ENCODE peak calls at places on chromosomes 13 and 19, in six cellular contexts. Y is activated CD8-positive, alpha-beta memory T cell treated with anti-CD3 and anti-CD28 coated beads for 48 hours; C is HCEC 1CT; D is tibial artery; V is GM13976; J is NCI-H187 treated with DMSO at 0.1 percent for 48 hours. Z is an unnamed sample.

GRCh38 chr13:43113603-43114002 is 90.2 kb downstream of the DNAJC15 start:
- DNase-seq in J (no peak), V (no peak), D (no peak), Y (no peak), C (no peak), Z (no peak)

GRCh38 chr19:28964500-28964899 is 248.5 kb downstream of the UQCRFS1 start:
- DNase-seq in D (no peak), C (no peak), J (no peak), Y (no peak), V (no peak), Z (no peak)

GRCh38 chr13:51542358-51542972 is 41.8 kb upstream of the WDFY2 start:
- DNase-seq in D (no peak), V (no peak), J (no peak), C (no peak), Y (no peak), Z (no peak)

GRCh38 chr13:27978301-27978968 is 9.3 kb upstream of the CDX2 start:
- DNase-seq in C (no peak), V (no peak), J (no peak), Y (no peak), D (peak), Z (no peak)

GRCh38 chr19:56309511-56310185 is 5.0 kb downstream of the ZSCAN5A start:
- DNase-seq in C (peak), Y (peak), V (peak), D (no peak), J (no peak), Z (peak)

GRCh38 chr13:29484236-29484635 is 111.3 kb downstream of the SLC7A1 start:
- DNase-seq in D (no peak), Y (no peak), V (no peak), C (no peak), J (peak), Z (peak)

GRCh38 chr19:54247106-54247930 is 4.7 kb upstream of the LILRA6 start:
- DNase-seq in D (no peak), C (no peak), V (peak), Y (no peak), J (no peak), Z (no peak)

GRCh38 chr19:23914402-23915286 is at the start of gene ZNF726:
- DNase-seq in C (peak), V (peak), J (peak), Y (peak), D (peak), Z (peak)

GRCh38 chr19:2345794-2346663 is 14.0 kb upstream of the TMPRSS9 start:
- DNase-seq in J (no peak), Y (no peak), V (no peak), C (no peak), D (no peak), Z (no peak)

GRCh38 chr19:44955500-44956439 is 590 bp downstream of the CLPTM1 start:
- DNase-seq in D (no peak), V (no peak), C (no peak), J (no peak), Y (no peak), Z (no peak)

GRCh38 chr19:1279782-1280341 is 4.5 kb downstream of the FAM174C start:
- DNase-seq in V (peak), Y (peak), C (peak), J (peak), D (peak), Z (peak)

GRCh38 chr13:79384022-79384610 is 21.9 kb downstream of the RBM26 start:
- DNase-seq in Y (no peak), D (no peak), C (no peak), J (no peak), V (no peak), Z (no peak)

GRCh38 chr19:12629215-12629614 is 18.5 kb downstream of the ZNF791 start:
- DNase-seq in D (no peak), Y (no peak), V (no peak), C (no peak), J (no peak), Z (no peak)

GRCh38 chr19:45577111-45577905 is 7.3 kb downstream of the OPA3 start:
- DNase-seq in C (peak), J (no peak), Y (no peak), V (no peak), D (no peak), Z (peak)

GRCh38 chr13:110546933-110547332 is 14.6 kb downstream of the RAB20 start:
- DNase-seq in D (peak), J (no peak), C (peak), V (no peak), Y (no peak), Z (no peak)

GRCh38 chr13:109088528-109088927 is 459.1 kb downstream of the MYO16 start:
- DNase-seq in D (no peak), C (no peak), Y (no peak), V (no peak), J (no peak), Z (no peak)

GRCh38 chr13:98930014-98930625 is 47.7 kb downstream of the DOCK9 start:
- DNase-seq in V (no peak), C (no peak), D (no peak), Y (no peak), J (no peak), Z (no peak)

GRCh38 chr19:47253467-47253881 is 2.9 kb upstream of the CCDC9 start:
- DNase-seq in D (no peak), Y (no peak), C (peak), V (no peak), J (no peak), Z (no peak)

GRCh38 chr19:13024126-13024957 is 29.1 kb downstream of the NFIX start:
- DNase-seq in J (no peak), Y (no peak), C (peak), D (no peak), V (no peak), Z (no peak)

GRCh38 chr19:14479985-14480694 is 5.0 kb upstream of the PTGER1 start:
- DNase-seq in V (peak), J (no peak), Y (no peak), C (no peak), D (no peak), Z (peak)

GRCh38 chr19:42270346-42271044 is 1.4 kb downstream of the CIC start:
- DNase-seq in V (peak), Y (no peak), D (peak), C (peak), J (no peak), Z (peak)

GRCh38 chr13:41458939-41459753 is 1.8 kb downstream of the RGCC start:
- DNase-seq in D (peak), Y (no peak), C (peak), V (peak), J (no peak), Z (peak)

GRCh38 chr13:73462241-73462640 is 403.4 kb downstream of the KLF5 start:
- DNase-seq in J (no peak), V (no peak), D (no peak), Y (no peak), C (no peak), Z (no peak)

GRCh38 chr19:16890461-16891184 is 1.8 kb downstream of the F2RL3 start:
- DNase-seq in C (no peak), D (no peak), V (no peak), J (no peak), Y (no peak), Z (no peak)

GRCh38 chr19:50392759-50393158 is 8.6 kb downstream of the POLD1 start:
- DNase-seq in C (no peak), Y (no peak), D (no peak), J (no peak), V (no peak), Z (no peak)

GRCh38 chr13:91817250-91817649 is 418.8 kb downstream of the GPC5 start:
- DNase-seq in J (no peak), V (no peak), C (no peak), Y (no peak), D (no peak), Z (no peak)

GRCh38 chr13:113804017-113804702 is 45.1 kb downstream of the TMEM255B start:
- DNase-seq in J (no peak), V (no peak), D (peak), Y (no peak), C (no peak), Z (no peak)

GRCh38 chr13:32022292-32022691 is 9.3 kb upstream of the FRY start:
- DNase-seq in Y (no peak), C (no peak), J (no peak), D (no peak), V (no peak), Z (no peak)

GRCh38 chr19:48405850-48406249 is 12.4 kb downstream of the GRIN2D start:
- DNase-seq in J (no peak), V (peak), Y (no peak), D (no peak), C (no peak), Z (peak)

GRCh38 chr19:18725755-18726416 is 42.4 kb downstream of the CRTC1 start:
- DNase-seq in D (no peak), V (no peak), C (no peak), J (no peak), Y (no peak), Z (no peak)

GRCh38 chr19:34925278-34925855 is 1.3 kb upstream of the ZNF30 start:
- DNase-seq in V (no peak), C (no peak), Y (no peak), D (no peak), J (no peak), Z (no peak)

GRCh38 chr19:18464646-18465045 is 26.7 kb upstream of the ISYNA1 start:
- DNase-seq in J (no peak), C (peak), V (no peak), D (peak), Y (no peak), Z (no peak)

GRCh38 chr19:7415163-7415856 is 66.6 kb downstream of the ARHGEF18 start:
- DNase-seq in V (no peak), J (no peak), C (no peak), D (no peak), Y (no peak), Z (no peak)

GRCh38 chr13:111380431-111380830 is 60.0 kb downstream of the TEX29 start:
- DNase-seq in D (peak), J (no peak), V (no peak), C (no peak), Y (no peak), Z (no peak)

GRCh38 chr19:54407780-54408179 is 7.5 kb upstream of the TTYH1 start:
- DNase-seq in Y (no peak), D (no peak), J (no peak), V (no peak), C (no peak), Z (no peak)